ENCODE peak calls at places on chromosomes 4 and X, in nine cellular contexts. L is A549, D is pancreas, K is BE2C, H is suprapubic skin, B is endodermal cell, U is choroid plexus epithelial cell, Q is vagina, Z is kidney epithelial cell. X is an unnamed sample.

GRCh38 chr4:77599378-77599777 is 6.2 kb upstream of the CXCL13 start:
- DNase-seq in L (peak; percentile 34), D (peak; percentile 43), K (peak; percentile 26), H (no peak), B (peak; percentile 72), U (peak; percentile 78), Q (no peak), Z (no peak), X (peak; percentile 67)

GRCh38 chr4:6343950-6344408 is 74.3 kb downstream of the WFS1 start:
- DNase-seq in L (peak; percentile 85), D (peak; percentile 41), K (no peak), H (no peak), B (peak; percentile 73), U (peak; percentile 60), Q (no peak), Z (peak; percentile 51), X (peak; percentile 85)

GRCh38 chr4:813900-814299 is 12.0 kb downstream of the CPLX1 start:
- DNase-seq in L (no peak), D (no peak), K (no peak), H (no peak), B (peak; percentile 73), U (no peak), Q (no peak), Z (no peak), X (no peak)

GRCh38 chr4:69058410-69059059 is 37.7 kb upstream of the UGT2B7 start:
- DNase-seq in L (no peak), D (no peak), K (no peak), H (no peak), B (no peak), U (no peak), Q (no peak), Z (no peak), X (no peak)

GRCh38 chr4:164193676-164194075 is 560.3 kb upstream of the SMIM31 start:
- DNase-seq in L (no peak), D (no peak), K (no peak), H (no peak), B (no peak), U (no peak), Q (no peak), Z (no peak), X (no peak)

GRCh38 chr4:185587444-185588161 is 52.3 kb upstream of the PDLIM3 start:
- DNase-seq in L (no peak), D (no peak), K (no peak), H (no peak), B (peak; percentile 89), U (peak; percentile 23), Q (no peak), Z (no peak), X (no peak)

GRCh38 chr4:110309686-110310085 is 111.3 kb upstream of the ELOVL6 start:
- DNase-seq in L (no peak), D (no peak), K (peak; percentile 33), H (no peak), B (no peak), U (peak; percentile 43), Q (no peak), Z (no peak), X (no peak)

GRCh38 chr4:76764251-76764650 is 133.7 kb downstream of the SOWAHB start:
- DNase-seq in L (no peak), D (no peak), K (no peak), H (no peak), B (no peak), U (peak; percentile 66), Q (no peak), Z (no peak), X (no peak)

GRCh38 chr4:143356493-143356892 is 19.8 kb downstream of the GAB1 start:
- DNase-seq in L (no peak), D (peak; percentile 19), K (no peak), H (no peak), B (no peak), U (no peak), Q (no peak), Z (no peak), X (no peak)

GRCh38 chrX:108268434-108269080 is 169.7 kb downstream of the COL4A6 start:
- DNase-seq in L (no peak), D (peak; percentile 24), K (no peak), H (no peak), B (no peak), U (no peak), Q (peak; percentile 54), Z (no peak), X (peak; percentile 58)

GRCh38 chr4:77040265-77040664 is 35.5 kb downstream of the CCNI start:
- DNase-seq in L (no peak), D (no peak), K (no peak), H (no peak), B (no peak), U (peak; percentile 81), Q (no peak), Z (peak; percentile 25), X (peak; percentile 51)

GRCh38 chr4:819401-820229 is 6.3 kb downstream of the CPLX1 start:
- DNase-seq in L (no peak), D (no peak), K (no peak), H (no peak), B (peak; percentile 21), U (no peak), Q (no peak), Z (no peak), X (no peak)

GRCh38 chr4:100486496-100486895 is 31.3 kb downstream of the EMCN start:
- DNase-seq in L (no peak), D (peak; percentile 17), K (no peak), H (no peak), B (no peak), U (no peak), Q (no peak), Z (no peak), X (no peak)

GRCh38 chrX:135436966-135437866 is 15.5 kb downstream of the SMIM10L2A start:
- DNase-seq in L (no peak), D (no peak), K (no peak), H (no peak), B (no peak), U (no peak), Q (no peak), Z (no peak), X (no peak)

GRCh38 chr4:174016251-174016650 is 267.2 kb downstream of the FBXO8 start:
- DNase-seq in L (no peak), D (no peak), K (no peak), H (no peak), B (no peak), U (no peak), Q (no peak), Z (no peak), X (no peak)
- TF ChIP-seq CTCF in L (no peak), D (no peak), K (no peak), H (no peak), B (no peak), U (no peak), Q (no peak), Z (no peak), X (no peak)

GRCh38 chrX:15814811-15815210 is 24.5 kb downstream of the ZRSR2 start:
- DNase-seq in L (no peak), D (no peak), K (no peak), H (no peak), B (no peak), U (no peak), Q (no peak), Z (no peak), X (no peak)

GRCh38 chrX:15816453-15816838 is 26.2 kb downstream of the ZRSR2 start:
- DNase-seq in L (no peak), D (no peak), K (no peak), H (no peak), B (no peak), U (no peak), Q (no peak), Z (no peak), X (no peak)

GRCh38 chrX:15816886-15817285 is 26.6 kb downstream of the ZRSR2 start:
- DNase-seq in L (no peak), D (no peak), K (no peak), H (no peak), B (peak; percentile 50), U (no peak), Q (no peak), Z (no peak), X (no peak)

GRCh38 chrX:15812212-15812938 is 22.1 kb downstream of the ZRSR2 start:
- DNase-seq in L (no peak), D (no peak), K (no peak), H (no peak), B (no peak), U (no peak), Q (no peak), Z (no peak), X (no peak)

DNA sequence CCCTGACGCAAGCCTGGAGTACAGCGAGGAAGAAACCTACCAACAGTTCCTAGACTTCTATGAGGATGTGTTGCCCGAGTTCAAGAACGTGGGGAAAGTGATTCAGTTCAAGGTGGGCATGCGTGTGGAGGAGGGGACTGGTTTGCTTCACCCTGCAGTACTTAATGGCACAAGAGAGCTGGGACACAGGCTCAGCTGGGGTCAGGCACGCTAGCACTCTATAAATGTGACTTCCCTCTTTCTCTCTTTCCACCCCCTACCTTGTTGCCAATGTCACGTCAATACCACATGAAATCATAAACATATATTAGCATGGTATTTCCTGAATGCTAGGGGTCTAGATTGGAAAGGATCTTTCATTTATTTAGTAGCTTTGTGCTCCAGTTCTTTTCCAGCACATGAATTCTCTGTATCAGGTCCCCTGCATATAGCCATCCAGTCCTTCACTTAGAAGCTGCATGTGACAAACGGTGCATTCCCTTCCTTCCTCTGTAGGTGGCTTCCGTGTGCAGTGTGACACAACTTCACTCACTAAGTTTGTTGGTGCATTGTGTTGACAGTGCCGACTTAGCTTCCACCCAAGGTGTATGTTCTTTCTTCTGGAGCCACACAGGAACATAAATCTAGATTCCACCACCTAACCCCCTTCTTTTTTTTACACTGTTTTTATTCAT is 25.6 kb downstream of the ZRSR2 start:
- DNase-seq in L (peak; percentile 44), D (no peak), K (peak; percentile 22), H (no peak), B (peak; percentile 80), U (peak; percentile 39), Q (no peak), Z (no peak), X (peak; percentile 50)
- TF ChIP-seq CTCF in L (no peak), D (no peak), K (peak; percentile 55), H (no peak), B (peak; percentile 77), U (peak; percentile 29), Q (no peak), Z (peak; percentile 33), X (peak; percentile 59)

GRCh38 chr4:25172964-25173917 is 13.0 kb upstream of the SEPSECS start:
- DNase-seq in L (peak; percentile 72), D (no peak), K (no peak), H (no peak), B (no peak), U (peak; percentile 98), Q (no peak), Z (peak; percentile 96), X (peak; percentile 97)
- TF ChIP-seq CTCF in L (no peak), D (no peak), K (no peak), H (no peak), B (peak; percentile 24), U (no peak), Q (no peak), Z (no peak), X (no peak)

DNA sequence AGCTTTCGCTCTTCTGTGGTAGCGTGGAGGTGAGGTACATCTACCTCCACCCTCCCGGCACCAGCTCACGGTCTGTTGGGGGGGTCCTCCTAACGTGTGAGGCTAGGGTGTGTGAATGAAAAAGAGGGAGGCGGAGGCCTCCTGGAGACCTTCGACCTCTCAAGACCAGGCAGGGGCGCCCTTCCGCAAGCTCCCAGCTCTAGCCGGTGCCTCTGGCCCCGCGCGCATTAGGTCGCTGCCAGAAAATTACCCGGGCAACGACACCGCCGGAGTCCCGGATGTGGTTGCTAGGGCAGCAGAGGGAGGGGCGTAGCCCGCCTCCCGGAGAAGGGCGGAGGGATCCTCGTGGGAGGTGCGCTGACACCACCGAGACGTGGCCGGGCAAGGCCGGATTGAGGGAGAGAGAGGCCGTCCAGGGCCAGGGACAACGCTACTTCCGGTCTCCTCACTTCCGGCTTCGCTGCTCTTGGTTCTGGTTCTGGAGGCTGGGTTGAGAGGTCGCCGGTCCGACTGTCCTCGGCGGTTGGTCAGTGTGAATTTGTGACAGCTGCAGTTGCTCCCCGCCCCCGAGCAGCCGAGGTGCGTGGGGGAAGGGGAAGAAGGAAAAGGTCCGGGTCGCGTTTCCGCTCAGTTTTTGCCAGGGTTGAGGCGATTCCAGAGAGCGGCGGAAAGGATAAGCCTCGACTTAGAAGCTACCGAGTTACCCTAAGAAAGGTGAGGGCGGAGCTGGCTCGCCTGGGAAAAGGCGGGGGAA is at the start of the genes ARFIP1 and TIGD4:
- DNase-seq in L (peak; percentile 96), D (peak; percentile 99), K (peak; percentile 98), H (peak; percentile 98), B (peak; percentile 100), U (peak; percentile 98), Q (peak; percentile 98), Z (peak; percentile 81), X (peak; percentile 94)
- TF ChIP-seq CTCF in L (peak; percentile 19), D (no peak), K (peak; percentile 46), H (peak; percentile 15), B (peak; percentile 67), U (peak; percentile 27), Q (no peak), Z (peak; percentile 16), X (peak; percentile 26)